ENCODE peak calls at places on chromosomes 1 and 21, in ten cellular contexts. G, D, C, O, P, Q, A, F, N and L are unnamed samples.

GRCh38 chr1:174626031-174627020 is 178.6 kb downstream of the GPR52 start:
- DNase-seq in G (no peak), D (no peak), C (peak), O (peak), P (no peak), Q (no peak), A (no peak), F (no peak), N (no peak), L (no peak)

GRCh38 chr1:157095091-157095490 is 4.5 kb downstream of the ETV3L start:
- DNase-seq in G (no peak), D (no peak), C (no peak), O (no peak), P (no peak), Q (no peak), A (no peak), F (no peak), N (no peak), L (no peak)

GRCh38 chr1:27322569-27323116 is 680 bp downstream of the TMEM222 start:
- DNase-seq in G (no peak), D (no peak), C (no peak), O (no peak), P (no peak), Q (no peak), A (no peak), F (no peak), N (no peak), L (no peak)

GRCh38 chr21:44392916-44393315 is 39.5 kb downstream of the TRPM2 start:
- DNase-seq in G (no peak), D (no peak), C (no peak), O (no peak), P (no peak), Q (no peak), A (no peak), F (no peak), N (no peak), L (no peak)

GRCh38 chr1:228379165-228379460 is 27.5 kb downstream of the TRIM11 start:
- DNase-seq in G (peak), D (no peak), C (peak), O (no peak), P (no peak), Q (no peak), A (no peak), F (peak), N (no peak), L (peak)

GRCh38 chr1:43541721-43542401 is 11.2 kb downstream of the PTPRF start:
- DNase-seq in G (no peak), D (no peak), C (no peak), O (no peak), P (no peak), Q (no peak), A (peak), F (no peak), N (no peak), L (no peak)

GRCh38 chr1:47434051-47434842 is 3.6 kb upstream of the FOXD2 start:
- DNase-seq in G (no peak), D (no peak), C (no peak), O (peak), P (peak), Q (no peak), A (no peak), F (no peak), N (no peak), L (no peak)

GRCh38 chr1:111406325-111406768 is 21.2 kb downstream of the OVGP1 start:
- DNase-seq in G (no peak), D (peak), C (peak), O (peak), P (no peak), Q (no peak), A (no peak), F (no peak), N (peak), L (no peak)

GRCh38 chr1:53822931-53823330 is 15.2 kb downstream of the NDC1 start:
- DNase-seq in G (no peak), D (no peak), C (no peak), O (no peak), P (no peak), Q (no peak), A (no peak), F (no peak), N (no peak), L (no peak)

GRCh38 chr1:36155560-36156328 is at the start of gene MAP7D1:
- DNase-seq in G (peak), D (peak), C (peak), O (peak), P (peak), Q (peak), A (peak), F (peak), N (peak), L (peak)

GRCh38 chr1:59485949-59486348 is 189.1 kb downstream of the FGGY start:
- DNase-seq in G (no peak), D (no peak), C (no peak), O (no peak), P (no peak), Q (no peak), A (no peak), F (no peak), N (no peak), L (peak)

GRCh38 chr1:93692983-93693591 is 11.4 kb upstream of the BCAR3 start:
- DNase-seq in G (no peak), D (no peak), C (no peak), O (peak), P (no peak), Q (peak), A (no peak), F (no peak), N (no peak), L (no peak)

GRCh38 chr1:33316601-33317000 is 4.3 kb downstream of the A3GALT2 start:
- DNase-seq in G (no peak), D (no peak), C (no peak), O (no peak), P (no peak), Q (no peak), A (no peak), F (no peak), N (no peak), L (no peak)

GRCh38 chr1:189775343-189775742 is 702.3 kb downstream of the BRINP3 start:
- DNase-seq in G (no peak), D (no peak), C (no peak), O (peak), P (peak), Q (peak), A (no peak), F (no peak), N (no peak), L (no peak)

GRCh38 chr21:45286671-45287437 is 841 bp downstream of the POFUT2 start:
- DNase-seq in G (peak), D (no peak), C (no peak), O (no peak), P (no peak), Q (no peak), A (no peak), F (peak), N (no peak), L (no peak)

GRCh38 chr1:119293777-119294176 is 74.8 kb upstream of the HAO2 start:
- DNase-seq in G (no peak), D (no peak), C (no peak), O (no peak), P (no peak), Q (no peak), A (no peak), F (peak), N (no peak), L (no peak)

GRCh38 chr1:213887842-213888241 is 99.9 kb upstream of the PROX1 start:
- DNase-seq in G (no peak), D (no peak), C (no peak), O (no peak), P (no peak), Q (no peak), A (no peak), F (no peak), N (no peak), L (no peak)